ENCODE peak calls at places on chromosomes 6 and 20, in six cellular contexts. Y is AG04450, D is ovary, S is B cell, P is gastrocnemius medialis, F is NB4. H is an unnamed sample.

GRCh38 chr6:131060311-131060710 is 2.7 kb downstream of the EPB41L2 start:
- DNase-seq in Y (no peak), D (no peak), S (no peak), P (no peak), F (no peak), H (peak; percentile 16)

GRCh38 chr6:17096076-17096475 is 5.8 kb upstream of the STMND1 start:
- DNase-seq in Y (no peak), D (no peak), S (no peak), P (no peak), F (no peak), H (peak; percentile 27)

GRCh38 chr20:12079490-12079889 is 161.8 kb downstream of the BTBD3 start:
- DNase-seq in Y (no peak), D (no peak), S (no peak), P (no peak), F (no peak), H (no peak)

GRCh38 chr6:170098428-170099170 is 192.3 kb downstream of the DLL1 start:
- DNase-seq in Y (no peak), D (no peak), S (no peak), P (no peak), F (no peak), H (no peak)

GRCh38 chr6:35209622-35210289 is 4.0 kb upstream of the SCUBE3 start:
- DNase-seq in Y (no peak), D (no peak), S (no peak), P (no peak), F (no peak), H (no peak)

GRCh38 chr6:111418971-111419693 is 63.9 kb downstream of the REV3L start:
- DNase-seq in Y (peak; percentile 6), D (no peak), S (no peak), P (no peak), F (no peak), H (peak; percentile 72)

GRCh38 chr20:24835195-24835594 is 113.9 kb upstream of the CST7 start:
- DNase-seq in Y (no peak), D (no peak), S (no peak), P (no peak), F (no peak), H (no peak)

GRCh38 chr6:137688230-137688971 is 178.7 kb upstream of the TNFAIP3 start:
- DNase-seq in Y (no peak), D (no peak), S (no peak), P (no peak), F (no peak), H (no peak)

GRCh38 chr6:2875840-2876207 is 27.3 kb downstream of the SERPINB9 start:
- DNase-seq in Y (no peak), D (no peak), S (peak; percentile 76), P (no peak), F (peak; percentile 47), H (peak; percentile 38)

H was measured in choroid plexus epithelial cell.